ENCODE peak calls at places on chromosomes 4 and X, in nine cellular contexts. One of them, this sample, is unnamed.

GRCh38 chr4:53365121-53365485 is 758 bp downstream of the SCFD2 start:
- DNase-seq in MCF 10A: peak
- DNase-seq in cardiac fibroblast: peak
- DNase-seq in NB4: peak
- DNase-seq in BJ: no peak
- DNase-seq in PC-9: peak
- DNase-seq in astrocyte of the cerebellum: no peak
- DNase-seq in CD4-positive, alpha-beta T cell: no peak
- DNase-seq in lower leg skin: no peak
- DNase-seq in this sample: no peak

GRCh38 chr4:69653147-69653546 is at the start of gene UGT2A1:
- DNase-seq in cardiac fibroblast: no peak
- DNase-seq in MCF 10A: no peak
- DNase-seq in BJ: no peak
- DNase-seq in CD4-positive, alpha-beta T cell: no peak
- DNase-seq in astrocyte of the cerebellum: no peak
- DNase-seq in PC-9: no peak
- DNase-seq in lower leg skin: no peak
- DNase-seq in NB4: no peak
- DNase-seq in this sample: no peak

GRCh38 chr4:3239998-3240920 is 8.7 kb upstream of the MSANTD1 start:
- DNase-seq in CD4-positive, alpha-beta T cell: no peak
- DNase-seq in lower leg skin: no peak
- DNase-seq in cardiac fibroblast: no peak
- DNase-seq in MCF 10A: no peak
- DNase-seq in BJ: no peak
- DNase-seq in NB4: no peak
- DNase-seq in astrocyte of the cerebellum: no peak
- DNase-seq in PC-9: no peak
- DNase-seq in this sample: no peak

GRCh38 chrX:15946783-15947550 is 92.4 kb upstream of the AP1S2 start:
- DNase-seq in MCF 10A: peak
- DNase-seq in BJ: peak
- DNase-seq in NB4: peak
- DNase-seq in PC-9: peak
- DNase-seq in lower leg skin: no peak
- DNase-seq in cardiac fibroblast: peak
- DNase-seq in CD4-positive, alpha-beta T cell: no peak
- DNase-seq in astrocyte of the cerebellum: peak
- DNase-seq in this sample: no peak

GRCh38 chr4:72629540-72629939 is 60.5 kb upstream of the ADAMTS3 start:
- DNase-seq in CD4-positive, alpha-beta T cell: no peak
- DNase-seq in lower leg skin: no peak
- DNase-seq in PC-9: no peak
- DNase-seq in NB4: peak
- DNase-seq in MCF 10A: peak
- DNase-seq in cardiac fibroblast: no peak
- DNase-seq in astrocyte of the cerebellum: no peak
- DNase-seq in BJ: no peak
- DNase-seq in this sample: no peak

GRCh38 chr4:52606766-52607165 is 52.3 kb downstream of the USP46 start:
- DNase-seq in NB4: no peak
- DNase-seq in BJ: no peak
- DNase-seq in astrocyte of the cerebellum: no peak
- DNase-seq in PC-9: no peak
- DNase-seq in cardiac fibroblast: no peak
- DNase-seq in MCF 10A: no peak
- DNase-seq in CD4-positive, alpha-beta T cell: no peak
- DNase-seq in lower leg skin: no peak
- DNase-seq in this sample: no peak

GRCh38 chrX:137430301-137430700 is 135.6 kb upstream of the ZIC3 start:
- DNase-seq in NB4: no peak
- DNase-seq in BJ: no peak
- DNase-seq in cardiac fibroblast: no peak
- DNase-seq in lower leg skin: no peak
- DNase-seq in CD4-positive, alpha-beta T cell: no peak
- DNase-seq in MCF 10A: no peak
- DNase-seq in PC-9: no peak
- DNase-seq in astrocyte of the cerebellum: no peak
- DNase-seq in this sample: no peak

GRCh38 chr4:41652971-41653370 is 95.6 kb downstream of the PHOX2B start:
- DNase-seq in BJ: no peak
- DNase-seq in lower leg skin: no peak
- DNase-seq in MCF 10A: no peak
- DNase-seq in PC-9: no peak
- DNase-seq in astrocyte of the cerebellum: no peak
- DNase-seq in NB4: no peak
- DNase-seq in CD4-positive, alpha-beta T cell: no peak
- DNase-seq in cardiac fibroblast: no peak
- DNase-seq in this sample: no peak

GRCh38 chr4:78059524-78059889 is 2.4 kb downstream of the FRAS1 start:
- DNase-seq in PC-9: peak
- DNase-seq in CD4-positive, alpha-beta T cell: no peak
- DNase-seq in MCF 10A: peak
- DNase-seq in cardiac fibroblast: peak
- DNase-seq in NB4: peak
- DNase-seq in BJ: peak
- DNase-seq in lower leg skin: no peak
- DNase-seq in astrocyte of the cerebellum: peak
- DNase-seq in this sample: no peak

GRCh38 chr4:32010221-32010620 is 1290.1 kb downstream of the PCDH7 start:
- DNase-seq in NB4: no peak
- DNase-seq in BJ: no peak
- DNase-seq in MCF 10A: no peak
- DNase-seq in astrocyte of the cerebellum: no peak
- DNase-seq in CD4-positive, alpha-beta T cell: no peak
- DNase-seq in PC-9: peak
- DNase-seq in cardiac fibroblast: no peak
- DNase-seq in lower leg skin: no peak
- DNase-seq in this sample: no peak

GRCh38 chr4:2249526-2249991 is 7.6 kb upstream of the HAUS3 start:
- DNase-seq in CD4-positive, alpha-beta T cell: no peak
- DNase-seq in PC-9: no peak
- DNase-seq in BJ: no peak
- DNase-seq in lower leg skin: peak
- DNase-seq in cardiac fibroblast: no peak
- DNase-seq in astrocyte of the cerebellum: no peak
- DNase-seq in MCF 10A: no peak
- DNase-seq in NB4: no peak
- DNase-seq in this sample: no peak

GRCh38 chr4:20997886-20998285 is 297.6 kb downstream of the PACRGL start:
- DNase-seq in cardiac fibroblast: no peak
- DNase-seq in astrocyte of the cerebellum: no peak
- DNase-seq in PC-9: no peak
- DNase-seq in NB4: no peak
- DNase-seq in BJ: no peak
- DNase-seq in CD4-positive, alpha-beta T cell: no peak
- DNase-seq in MCF 10A: no peak
- DNase-seq in lower leg skin: no peak
- DNase-seq in this sample: no peak

GRCh38 chrX:85326234-85327059 is 53.0 kb downstream of the POF1B start:
- DNase-seq in cardiac fibroblast: no peak
- DNase-seq in MCF 10A: no peak
- DNase-seq in CD4-positive, alpha-beta T cell: no peak
- DNase-seq in lower leg skin: peak
- DNase-seq in astrocyte of the cerebellum: no peak
- DNase-seq in NB4: no peak
- DNase-seq in PC-9: no peak
- DNase-seq in BJ: no peak
- DNase-seq in this sample: peak

GRCh38 chrX:39212456-39212855 is 411.2 kb downstream of the MID1IP1 start:
- DNase-seq in astrocyte of the cerebellum: no peak
- DNase-seq in NB4: peak
- DNase-seq in CD4-positive, alpha-beta T cell: no peak
- DNase-seq in BJ: no peak
- DNase-seq in cardiac fibroblast: no peak
- DNase-seq in PC-9: no peak
- DNase-seq in MCF 10A: peak
- DNase-seq in lower leg skin: no peak
- DNase-seq in this sample: no peak

GRCh38 chrX:107827852-107828251 is 2.2 kb downstream of the MID2 start:
- DNase-seq in astrocyte of the cerebellum: no peak
- DNase-seq in MCF 10A: no peak
- DNase-seq in BJ: no peak
- DNase-seq in lower leg skin: no peak
- DNase-seq in NB4: no peak
- DNase-seq in CD4-positive, alpha-beta T cell: no peak
- DNase-seq in cardiac fibroblast: no peak
- DNase-seq in PC-9: no peak
- DNase-seq in this sample: no peak

GRCh38 chr4:147985376-147985775 is 253.5 kb downstream of the ARHGAP10 start:
- DNase-seq in NB4: no peak
- DNase-seq in MCF 10A: no peak
- DNase-seq in PC-9: no peak
- DNase-seq in astrocyte of the cerebellum: no peak
- DNase-seq in CD4-positive, alpha-beta T cell: no peak
- DNase-seq in BJ: no peak
- DNase-seq in cardiac fibroblast: no peak
- DNase-seq in lower leg skin: no peak
- DNase-seq in this sample: no peak

GRCh38 chr4:13645075-13645474 is 17.6 kb upstream of the BOD1L1 start:
- DNase-seq in cardiac fibroblast: no peak
- DNase-seq in lower leg skin: no peak
- DNase-seq in PC-9: no peak
- DNase-seq in BJ: no peak
- DNase-seq in astrocyte of the cerebellum: no peak
- DNase-seq in CD4-positive, alpha-beta T cell: no peak
- DNase-seq in NB4: no peak
- DNase-seq in MCF 10A: no peak
- DNase-seq in this sample: no peak
- TF ChIP-seq CTCF in cardiac fibroblast: peak
- TF ChIP-seq CTCF in lower leg skin: no peak
- TF ChIP-seq CTCF in PC-9: no peak
- TF ChIP-seq CTCF in BJ: no peak
- TF ChIP-seq CTCF in astrocyte of the cerebellum: peak
- TF ChIP-seq CTCF in CD4-positive, alpha-beta T cell: no peak
- TF ChIP-seq CTCF in NB4: peak
- TF ChIP-seq CTCF in MCF 10A: no peak
- TF ChIP-seq CTCF in this sample: no peak

DNA sequence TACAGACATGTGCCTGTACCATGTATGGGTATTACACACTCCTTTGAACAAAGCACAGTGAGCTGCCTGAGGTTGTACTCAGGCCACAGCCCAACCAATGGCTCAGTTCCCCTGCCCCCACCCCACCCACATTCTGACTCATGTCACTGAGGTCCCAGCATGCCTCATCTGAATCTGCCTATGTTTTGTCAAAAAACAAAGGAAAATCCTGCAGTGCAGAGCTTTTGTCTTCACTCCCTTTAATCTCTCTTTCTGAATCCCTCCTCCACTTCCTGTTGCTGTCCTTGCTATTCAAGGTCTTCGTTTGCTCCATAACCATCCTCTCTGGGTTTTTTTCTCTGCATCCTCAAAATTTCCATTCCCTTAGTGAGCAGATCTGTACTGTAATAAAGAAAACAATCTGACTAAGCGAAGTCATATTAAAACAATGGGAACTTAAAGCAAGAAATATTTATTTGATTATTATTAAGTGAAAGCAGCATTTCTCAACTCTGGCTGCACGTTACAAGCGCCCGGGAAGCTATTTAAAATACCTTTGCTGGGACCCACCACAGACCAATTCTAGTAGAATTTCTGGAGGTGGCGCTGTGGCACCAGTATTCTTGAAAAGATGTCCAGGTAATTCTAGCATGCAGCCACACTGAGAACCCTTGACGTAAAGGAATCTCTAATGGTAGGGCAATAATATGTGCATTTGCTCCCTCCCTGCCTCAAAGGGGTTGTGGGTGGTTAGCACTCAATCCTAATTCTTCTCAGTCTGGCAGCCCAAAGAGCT is 8.8 kb downstream of the GUCY2F start:
- DNase-seq in BJ: no peak
- DNase-seq in lower leg skin: no peak
- DNase-seq in CD4-positive, alpha-beta T cell: no peak
- DNase-seq in MCF 10A: peak
- DNase-seq in astrocyte of the cerebellum: peak
- DNase-seq in cardiac fibroblast: peak
- DNase-seq in PC-9: no peak
- DNase-seq in NB4: peak
- DNase-seq in this sample: no peak
- TF ChIP-seq CTCF in BJ: no peak
- TF ChIP-seq CTCF in lower leg skin: no peak
- TF ChIP-seq CTCF in CD4-positive, alpha-beta T cell: no peak
- TF ChIP-seq CTCF in MCF 10A: peak
- TF ChIP-seq CTCF in astrocyte of the cerebellum: peak
- TF ChIP-seq CTCF in cardiac fibroblast: peak
- TF ChIP-seq CTCF in PC-9: peak
- TF ChIP-seq CTCF in NB4: peak
- TF ChIP-seq CTCF in this sample: peak

DNA sequence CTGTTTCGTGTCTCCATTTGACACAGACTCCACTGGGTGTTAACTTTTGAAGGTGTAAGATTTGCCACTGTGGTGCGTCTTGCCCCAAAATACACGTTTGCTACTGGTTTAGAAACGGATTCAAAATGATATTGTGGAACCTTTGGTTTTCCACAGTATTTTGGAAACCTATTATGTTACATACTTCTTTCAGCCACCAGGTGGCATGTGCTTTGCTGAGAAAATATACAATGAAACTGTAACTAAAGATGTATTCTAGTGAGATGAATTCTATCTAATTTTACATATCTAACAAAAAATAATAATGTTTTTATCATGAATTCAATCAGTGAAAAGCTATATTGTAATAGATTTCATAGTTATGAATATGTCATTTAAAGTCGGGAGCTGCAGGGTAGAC is 28.4 kb upstream of the SLITRK4 start:
- DNase-seq in NB4: peak
- DNase-seq in astrocyte of the cerebellum: no peak
- DNase-seq in BJ: no peak
- DNase-seq in cardiac fibroblast: peak
- DNase-seq in MCF 10A: peak
- DNase-seq in PC-9: no peak
- DNase-seq in CD4-positive, alpha-beta T cell: no peak
- DNase-seq in lower leg skin: no peak
- DNase-seq in this sample: no peak
- TF ChIP-seq CTCF in NB4: peak
- TF ChIP-seq CTCF in astrocyte of the cerebellum: peak
- TF ChIP-seq CTCF in BJ: peak
- TF ChIP-seq CTCF in cardiac fibroblast: peak
- TF ChIP-seq CTCF in MCF 10A: peak
- TF ChIP-seq CTCF in PC-9: peak
- TF ChIP-seq CTCF in CD4-positive, alpha-beta T cell: no peak
- TF ChIP-seq CTCF in lower leg skin: no peak
- TF ChIP-seq CTCF in this sample: peak

DNA sequence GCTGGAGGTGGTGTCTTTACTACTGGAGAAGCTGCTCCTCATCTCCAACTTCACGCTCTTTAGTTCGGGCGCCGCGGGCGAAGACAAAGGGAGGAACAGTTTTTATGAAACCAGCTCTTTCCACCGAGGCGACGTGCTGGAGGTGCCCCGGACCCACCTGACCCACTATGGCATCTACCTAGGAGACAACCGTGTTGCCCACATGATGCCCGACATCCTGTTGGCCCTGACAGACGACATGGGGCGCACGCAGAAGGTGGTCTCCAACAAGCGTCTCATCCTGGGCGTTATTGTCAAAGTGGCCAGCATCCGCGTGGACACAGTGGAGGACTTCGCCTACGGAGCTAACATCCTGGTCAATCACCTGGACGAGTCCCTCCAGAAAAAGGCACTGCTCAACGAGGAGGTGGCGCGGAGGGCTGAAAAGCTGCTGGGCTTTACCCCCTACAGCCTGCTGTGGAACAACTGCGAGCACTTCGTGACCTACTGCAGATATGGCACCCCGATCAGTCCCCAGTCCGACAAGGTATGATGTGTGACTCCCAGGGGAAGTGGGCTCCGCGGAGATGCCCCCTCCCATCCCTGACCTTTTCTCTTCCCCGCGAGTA is 645 bp downstream of the LRAT start:
- DNase-seq in BJ: no peak
- DNase-seq in NB4: no peak
- DNase-seq in PC-9: peak
- DNase-seq in astrocyte of the cerebellum: no peak
- DNase-seq in CD4-positive, alpha-beta T cell: no peak
- DNase-seq in lower leg skin: no peak
- DNase-seq in cardiac fibroblast: no peak
- DNase-seq in MCF 10A: no peak
- DNase-seq in this sample: no peak
- TF ChIP-seq CTCF in BJ: no peak
- TF ChIP-seq CTCF in NB4: no peak
- TF ChIP-seq CTCF in PC-9: no peak
- TF ChIP-seq CTCF in astrocyte of the cerebellum: no peak
- TF ChIP-seq CTCF in CD4-positive, alpha-beta T cell: no peak
- TF ChIP-seq CTCF in lower leg skin: no peak
- TF ChIP-seq CTCF in cardiac fibroblast: no peak
- TF ChIP-seq CTCF in MCF 10A: peak
- TF ChIP-seq CTCF in this sample: no peak